ENCODE peak calls at places on chromosomes 6 and 20, in eight cellular contexts. S is AG20443; D is AG08396; K is activated naive CD4-positive, alpha-beta T cell; C is NCI-H2029 treated with DMSO at 0.1 percent for 48 hours; E is dermis blood vessel endothelial cell; Y is KBM-7; Z is anterior cingulate cortex. U is an unnamed sample.

GRCh38 chr20:5212897-5213296 is 86.1 kb downstream of the CDS2 start:
- DNase-seq in S (no peak), D (no peak), K (no peak), C (no peak), E (no peak), Y (no peak), Z (no peak), U (no peak)

GRCh38 chr6:115910147-115910546 is 150.5 kb downstream of the FRK start:
- DNase-seq in S (no peak), D (no peak), K (no peak), C (no peak), E (no peak), Y (no peak), Z (no peak), U (no peak)

GRCh38 chr20:15487030-15487429 is 1086.2 kb downstream of the KIF16B start:
- DNase-seq in S (peak; percentile 11), D (no peak), K (no peak), C (no peak), E (no peak), Y (no peak), Z (no peak), U (no peak)

GRCh38 chr6:21836292-21836691 is 242.7 kb downstream of the SOX4 start:
- DNase-seq in S (no peak), D (no peak), K (no peak), C (no peak), E (no peak), Y (no peak), Z (no peak), U (no peak)

GRCh38 chr6:10692965-10693538 is 1.4 kb downstream of the C6orf52 start:
- DNase-seq in S (no peak), D (no peak), K (no peak), C (no peak), E (no peak), Y (no peak), Z (no peak), U (no peak)

GRCh38 chr6:161422710-161423109 is 148.8 kb upstream of the AGPAT4 start:
- DNase-seq in S (peak; percentile 28), D (no peak), K (no peak), C (no peak), E (no peak), Y (no peak), Z (no peak), U (no peak)

GRCh38 chr6:118708055-118708454 is 56.7 kb upstream of the CEP85L start:
- DNase-seq in S (no peak), D (no peak), K (no peak), C (no peak), E (peak; percentile 11), Y (no peak), Z (no peak), U (no peak)

GRCh38 chr6:7119272-7119801 is 11.6 kb downstream of the RREB1 start:
- DNase-seq in S (no peak), D (no peak), K (no peak), C (no peak), E (no peak), Y (no peak), Z (no peak), U (no peak)